ENCODE peak calls at places on chromosomes 11 and 22, in six cellular contexts. P, K, J, A, D and W are unnamed samples.

GRCh38 chr11:9574556-9574805 is 1.0 kb downstream of the WEE1 start:
- DNase-seq in D (no peak), K (no peak), A (no peak), P (no peak), J (no peak), W (no peak)

GRCh38 chr11:63020671-63021255 is 5.1 kb upstream of the SLC22A8 start:
- DNase-seq in P (no peak), K (no peak), D (peak), A (peak), J (no peak), W (no peak)

GRCh38 chr11:117621226-117621625 is 175.8 kb downstream of the DSCAML1 start:
- DNase-seq in D (no peak), J (no peak), A (no peak), P (no peak), K (no peak), W (no peak)

GRCh38 chr11:85725510-85726258 is 39.7 kb upstream of the CCDC89 start:
- DNase-seq in J (no peak), A (no peak), K (no peak), D (no peak), P (no peak), W (no peak)

GRCh38 chr11:104003491-104003890 is 32.9 kb upstream of the DDI1 start:
- DNase-seq in A (no peak), P (no peak), D (no peak), J (no peak), K (no peak), W (no peak)

GRCh38 chr11:78061088-78061920 is 2.4 kb upstream of the THRSP start:
- DNase-seq in K (peak), A (peak), P (no peak), D (no peak), J (no peak), W (no peak)

GRCh38 chr11:28017816-28018215 is 90.1 kb downstream of the KIF18A start:
- DNase-seq in A (no peak), K (no peak), P (no peak), D (no peak), J (no peak), W (no peak)

GRCh38 chr11:44614281-44614680 is 48.8 kb downstream of the CD82 start:
- DNase-seq in K (no peak), D (no peak), P (no peak), A (no peak), J (no peak), W (no peak)

GRCh38 chr11:93477684-93478234 is 65.4 kb downstream of the SMCO4 start:
- DNase-seq in J (no peak), D (peak), K (no peak), P (no peak), A (no peak), W (no peak)

GRCh38 chr22:35838849-35839646 is 121.4 kb downstream of the APOL5 start:
- DNase-seq in D (no peak), A (no peak), K (peak), P (no peak), J (no peak), W (no peak)

GRCh38 chr22:50613291-50613981 is 12.8 kb downstream of the MAPK8IP2 start:
- DNase-seq in J (no peak), K (peak), P (no peak), A (peak), D (no peak), W (no peak)

GRCh38 chr22:47189056-47189916 is 426.8 kb downstream of the TBC1D22A start:
- DNase-seq in J (no peak), D (no peak), K (no peak), A (no peak), P (no peak), W (no peak)

GRCh38 chr11:124867700-124868099 is 2.5 kb downstream of the ROBO3 start:
- DNase-seq in P (peak), D (no peak), K (peak), A (peak), J (no peak), W (no peak)

GRCh38 chr22:39940757-39941305 is 19.4 kb upstream of the TMA7B start:
- DNase-seq in D (no peak), A (no peak), J (no peak), P (no peak), K (no peak), W (no peak)

GRCh38 chr11:11513438-11513837 is 108.4 kb downstream of the GALNT18 start:
- DNase-seq in A (no peak), D (no peak), P (no peak), K (no peak), J (no peak), W (no peak)

GRCh38 chr11:67389477-67389876 is 2.3 kb upstream of the RAD9A start:
- DNase-seq in D (no peak), K (peak), P (no peak), A (peak), J (no peak), W (no peak)

GRCh38 chr11:62392944-62393628 is 25.7 kb upstream of the SCGB1A1 start:
- DNase-seq in K (peak), J (no peak), A (no peak), D (no peak), P (no peak), W (no peak)

GRCh38 chr11:116882386-116882785 is 45.0 kb upstream of the APOA1 start:
- DNase-seq in A (no peak), K (no peak), J (no peak), P (no peak), D (no peak), W (no peak)

GRCh38 chr22:40235418-40235817 is 57.7 kb downstream of the TNRC6B start:
- DNase-seq in D (no peak), K (no peak), A (no peak), J (no peak), P (no peak), W (no peak)

GRCh38 chr22:43798492-43798891 is 13.6 kb downstream of the EFCAB6 start:
- DNase-seq in D (no peak), J (peak), A (no peak), K (no peak), P (no peak), W (no peak)

GRCh38 chr11:45219411-45219810 is 66.7 kb downstream of the SYT13 start:
- DNase-seq in D (no peak), J (no peak), P (no peak), K (no peak), A (no peak), W (no peak)

GRCh38 chr11:71563401-71563800 is 2.0 kb upstream of the KRTAP5-10 start:
- DNase-seq in J (no peak), A (peak), D (peak), K (peak), P (peak), W (peak)

GRCh38 chr22:45473626-45474237 is 29.0 kb upstream of the FBLN1 start:
- DNase-seq in A (no peak), K (peak), P (no peak), D (no peak), J (no peak), W (no peak)

GRCh38 chr11:89347071-89347470 is 144.1 kb downstream of the NOX4 start:
- DNase-seq in P (no peak), K (no peak), J (no peak), D (no peak), A (peak), W (no peak)

GRCh38 chr11:134228625-134229024 is 4.2 kb downstream of the VPS26B start:
- DNase-seq in J (peak), K (no peak), A (no peak), D (no peak), P (peak), W (no peak)

DNA sequence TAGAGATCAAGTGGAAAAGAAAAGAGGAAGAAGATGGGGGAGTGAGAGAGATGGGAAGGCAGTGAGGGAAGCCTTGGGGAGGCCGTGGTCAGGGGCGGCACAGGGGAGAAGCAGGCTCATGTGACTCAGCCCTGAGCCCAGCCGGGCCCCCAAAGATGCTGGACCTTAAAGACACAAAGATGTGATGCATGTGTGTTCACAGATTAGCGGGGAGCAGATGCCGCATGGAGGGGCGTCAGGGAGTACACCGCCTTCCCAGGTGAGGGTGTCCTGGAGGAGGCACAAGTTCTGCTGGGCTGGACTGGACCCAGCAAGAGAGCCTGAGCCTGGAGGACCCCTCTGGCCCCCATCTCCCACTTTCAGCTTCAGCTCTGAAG is 91.2 kb downstream of the CDKN1C start:
- DNase-seq in D (no peak), A (no peak), J (no peak), K (no peak), P (no peak), W (no peak)
- TF ChIP-seq TAF1 in D (no peak), A (no peak), J (no peak), K (no peak), P (no peak), W (no peak)

GRCh38 chr11:65590240-65590738 is 5.3 kb downstream of the KCNK7 start:
- DNase-seq in D (no peak), K (no peak), J (no peak), P (no peak), A (no peak), W (no peak)
- TF ChIP-seq POLR2AphosphoS5 in D (no peak), K (no peak), J (no peak), P (no peak), A (no peak), W (no peak)

GRCh38 chr22:38824587-38824986 is 19.2 kb downstream of the NPTXR start:
- DNase-seq in J (no peak), P (peak), D (peak), K (peak), A (no peak), W (peak)
- TF ChIP-seq TAF1 in J (no peak), P (no peak), D (no peak), K (no peak), A (no peak), W (no peak)

GRCh38 chr11:3131330-3131941 is 33.7 kb downstream of the OSBPL5 start:
- DNase-seq in D (no peak), K (no peak), P (no peak), A (no peak), J (no peak), W (no peak)

GRCh38 chr11:3134218-3134621 is 30.9 kb downstream of the OSBPL5 start:
- DNase-seq in K (no peak), J (no peak), P (no peak), A (no peak), D (no peak), W (no peak)

GRCh38 chr11:3133456-3134217 is 31.5 kb downstream of the OSBPL5 start:
- DNase-seq in K (no peak), A (no peak), D (no peak), J (no peak), P (no peak), W (no peak)

GRCh38 chr11:3132271-3132781 is 32.8 kb downstream of the OSBPL5 start:
- DNase-seq in K (no peak), D (no peak), P (no peak), J (no peak), A (no peak), W (no peak)

DNA sequence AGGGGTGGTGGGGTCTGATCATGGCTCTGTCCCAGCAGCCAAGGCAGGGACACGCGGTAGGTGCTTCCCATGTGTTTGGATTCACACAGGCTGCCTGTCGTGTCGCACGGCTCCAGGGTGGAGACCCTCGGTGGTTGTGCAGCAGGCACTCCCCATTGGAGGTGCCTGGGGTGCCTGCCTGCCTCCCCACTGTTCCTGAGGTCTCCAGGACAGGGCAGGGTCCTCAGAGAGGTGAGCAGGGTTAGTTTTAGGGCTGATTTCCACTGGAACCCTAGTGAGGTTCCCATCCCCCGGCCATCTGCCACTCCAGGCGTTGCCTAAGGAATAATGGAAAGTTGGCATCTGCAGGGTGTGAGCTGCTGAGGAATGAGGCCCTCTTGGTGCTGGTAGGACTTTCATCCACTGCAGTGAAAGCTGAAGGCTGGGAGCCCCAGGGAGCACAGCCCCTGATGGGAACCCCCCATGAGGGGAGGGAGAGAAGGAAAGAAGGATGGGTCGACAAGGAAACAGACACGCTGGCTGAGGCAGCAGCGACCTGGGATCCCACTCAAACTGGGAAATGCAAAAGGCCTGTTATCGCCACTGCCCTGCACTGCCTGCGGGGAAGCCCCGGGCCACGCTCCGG is 32.2 kb downstream of the OSBPL5 start:
- DNase-seq in K (no peak), J (no peak), P (no peak), D (no peak), A (no peak), W (no peak)
- TF ChIP-seq POLR2AphosphoS5 in K (no peak), J (no peak), P (no peak), D (no peak), A (no peak), W (no peak)

DNA sequence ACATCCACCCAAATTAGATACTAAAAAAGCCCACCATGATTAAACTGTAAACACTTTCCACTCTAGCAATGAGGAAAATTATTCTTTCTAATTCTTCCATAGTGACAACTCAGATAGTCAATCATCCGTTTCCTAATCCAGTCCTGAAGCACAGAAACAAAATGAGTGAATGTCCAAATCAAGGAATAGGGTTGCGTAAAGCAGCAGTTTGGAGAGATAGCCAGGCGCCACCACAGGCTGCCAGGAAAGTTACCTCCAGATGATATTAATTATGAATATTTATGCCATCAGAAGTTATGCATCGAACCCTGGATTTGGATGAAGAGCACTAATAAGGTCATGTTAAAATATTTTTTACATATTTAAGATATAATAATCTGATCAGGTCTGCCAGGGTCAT is 63.2 kb downstream of the ETS1 start:
- DNase-seq in D (no peak), K (no peak), A (no peak), J (no peak), P (no peak), W (no peak)
- TF ChIP-seq TAF1 in D (no peak), K (no peak), A (no peak), J (no peak), P (no peak), W (no peak)

GRCh38 chr22:27086080-27086479 is 428.7 kb downstream of the MIAT start:
- DNase-seq in D (no peak), K (no peak), A (no peak), J (no peak), P (no peak), W (no peak)

GRCh38 chr22:27080191-27080590 is 422.8 kb downstream of the MIAT start:
- DNase-seq in A (no peak), P (no peak), D (no peak), J (no peak), K (no peak), W (no peak)

GRCh38 chr22:27086728-27087450 is 429.5 kb downstream of the MIAT start:
- DNase-seq in J (no peak), D (no peak), P (no peak), A (no peak), K (no peak), W (no peak)

GRCh38 chr22:27088026-27088425 is 430.6 kb downstream of the MIAT start:
- DNase-seq in P (no peak), J (no peak), D (no peak), K (no peak), A (no peak), W (no peak)

DNA sequence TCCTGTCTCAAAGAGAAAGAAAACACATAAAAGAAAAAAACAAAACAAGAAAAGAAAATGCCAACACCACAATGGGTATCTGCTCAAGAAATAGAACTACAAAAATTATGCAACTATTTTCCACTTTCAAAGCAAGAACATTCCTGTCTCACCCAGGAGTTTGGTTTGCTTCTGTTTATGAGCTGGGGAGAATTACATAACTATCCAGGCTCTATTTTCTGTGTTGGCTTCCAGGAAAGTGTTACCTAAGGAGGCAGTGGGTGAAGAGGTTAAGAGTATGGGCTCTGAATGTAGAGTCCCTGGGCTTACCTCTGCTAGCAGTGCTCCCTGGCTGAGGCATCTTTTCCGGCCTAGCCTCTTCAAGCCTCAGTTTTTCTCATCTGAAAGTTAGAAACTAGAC is 426.7 kb downstream of the MIAT start:
- DNase-seq in J (no peak), P (no peak), A (no peak), D (no peak), K (no peak), W (no peak)
- TF ChIP-seq POLR2AphosphoS5 in J (no peak), P (no peak), A (no peak), D (no peak), K (no peak), W (no peak)